ENCODE peak calls at places on chromosomes 5 and 9, in nine cellular contexts. One of them, this sample, is unnamed.

GRCh38 chr5:59418766-59419165 is 474.8 kb downstream of the PDE4D start:
- DNase-seq in RKO: no peak
- DNase-seq in activated CD4-positive, CD25-positive, alpha-beta regulatory T cell: no peak
- DNase-seq in T-cell: no peak
- DNase-seq in anterior cingulate cortex: no peak
- DNase-seq in activated naive CD8-positive, alpha-beta T cell treated with anti-CD3 and anti-CD28 coated beads for 36 hours: no peak
- DNase-seq in brain microvascular endothelial cell: no peak
- DNase-seq in epithelial cell of esophagus: no peak
- DNase-seq in activated CD4-positive, alpha-beta T cell treated with anti-CD3 and anti-CD28 coated beads, Interleukin-2, amount 50 U/mL, for 1 hour: no peak
- DNase-seq in this sample: no peak

GRCh38 chr9:734831-735511 is 106.5 kb upstream of the DMRT1 start:
- DNase-seq in activated CD4-positive, CD25-positive, alpha-beta regulatory T cell: no peak
- DNase-seq in epithelial cell of esophagus: no peak
- DNase-seq in anterior cingulate cortex: peak; percentile 27
- DNase-seq in activated naive CD8-positive, alpha-beta T cell treated with anti-CD3 and anti-CD28 coated beads for 36 hours: no peak
- DNase-seq in activated CD4-positive, alpha-beta T cell treated with anti-CD3 and anti-CD28 coated beads, Interleukin-2, amount 50 U/mL, for 1 hour: no peak
- DNase-seq in brain microvascular endothelial cell: peak; percentile 96
- DNase-seq in RKO: no peak
- DNase-seq in T-cell: no peak
- DNase-seq in this sample: no peak

GRCh38 chr5:68041293-68041692 is 174.3 kb upstream of the PIK3R1 start:
- DNase-seq in RKO: no peak
- DNase-seq in epithelial cell of esophagus: no peak
- DNase-seq in activated naive CD8-positive, alpha-beta T cell treated with anti-CD3 and anti-CD28 coated beads for 36 hours: no peak
- DNase-seq in brain microvascular endothelial cell: no peak
- DNase-seq in activated CD4-positive, CD25-positive, alpha-beta regulatory T cell: no peak
- DNase-seq in T-cell: no peak
- DNase-seq in activated CD4-positive, alpha-beta T cell treated with anti-CD3 and anti-CD28 coated beads, Interleukin-2, amount 50 U/mL, for 1 hour: no peak
- DNase-seq in anterior cingulate cortex: no peak
- DNase-seq in this sample: no peak

GRCh38 chr5:10192309-10192708 is 57.4 kb downstream of the ATPSCKMT start:
- DNase-seq in activated naive CD8-positive, alpha-beta T cell treated with anti-CD3 and anti-CD28 coated beads for 36 hours: no peak
- DNase-seq in brain microvascular endothelial cell: peak; percentile 14
- DNase-seq in activated CD4-positive, CD25-positive, alpha-beta regulatory T cell: no peak
- DNase-seq in RKO: no peak
- DNase-seq in anterior cingulate cortex: no peak
- DNase-seq in T-cell: no peak
- DNase-seq in activated CD4-positive, alpha-beta T cell treated with anti-CD3 and anti-CD28 coated beads, Interleukin-2, amount 50 U/mL, for 1 hour: no peak
- DNase-seq in epithelial cell of esophagus: no peak
- DNase-seq in this sample: no peak

GRCh38 chr9:106619211-106619610 is 243.8 kb upstream of the ZNF462 start:
- DNase-seq in anterior cingulate cortex: no peak
- DNase-seq in brain microvascular endothelial cell: peak; percentile 62
- DNase-seq in epithelial cell of esophagus: peak; percentile 69
- DNase-seq in activated CD4-positive, CD25-positive, alpha-beta regulatory T cell: no peak
- DNase-seq in T-cell: no peak
- DNase-seq in activated CD4-positive, alpha-beta T cell treated with anti-CD3 and anti-CD28 coated beads, Interleukin-2, amount 50 U/mL, for 1 hour: no peak
- DNase-seq in RKO: peak; percentile 17
- DNase-seq in activated naive CD8-positive, alpha-beta T cell treated with anti-CD3 and anti-CD28 coated beads for 36 hours: no peak
- DNase-seq in this sample: no peak

GRCh38 chr9:12876872-12877271 is 102.1 kb downstream of the LURAP1L start:
- DNase-seq in brain microvascular endothelial cell: no peak
- DNase-seq in activated CD4-positive, alpha-beta T cell treated with anti-CD3 and anti-CD28 coated beads, Interleukin-2, amount 50 U/mL, for 1 hour: no peak
- DNase-seq in activated CD4-positive, CD25-positive, alpha-beta regulatory T cell: no peak
- DNase-seq in T-cell: no peak
- DNase-seq in anterior cingulate cortex: no peak
- DNase-seq in epithelial cell of esophagus: no peak
- DNase-seq in RKO: no peak
- DNase-seq in activated naive CD8-positive, alpha-beta T cell treated with anti-CD3 and anti-CD28 coated beads for 36 hours: no peak
- DNase-seq in this sample: no peak

GRCh38 chr5:141668601-141669265 is 13.3 kb downstream of the ARAP3 start:
- DNase-seq in brain microvascular endothelial cell: peak; percentile 32
- DNase-seq in anterior cingulate cortex: no peak
- DNase-seq in activated CD4-positive, CD25-positive, alpha-beta regulatory T cell: no peak
- DNase-seq in activated CD4-positive, alpha-beta T cell treated with anti-CD3 and anti-CD28 coated beads, Interleukin-2, amount 50 U/mL, for 1 hour: no peak
- DNase-seq in epithelial cell of esophagus: no peak
- DNase-seq in T-cell: no peak
- DNase-seq in RKO: no peak
- DNase-seq in activated naive CD8-positive, alpha-beta T cell treated with anti-CD3 and anti-CD28 coated beads for 36 hours: no peak
- DNase-seq in this sample: no peak

GRCh38 chr5:59813761-59814562 is 79.6 kb downstream of the PDE4D start:
- DNase-seq in anterior cingulate cortex: no peak
- DNase-seq in activated CD4-positive, CD25-positive, alpha-beta regulatory T cell: no peak
- DNase-seq in brain microvascular endothelial cell: peak; percentile 84
- DNase-seq in epithelial cell of esophagus: peak; percentile 79
- DNase-seq in T-cell: no peak
- DNase-seq in activated naive CD8-positive, alpha-beta T cell treated with anti-CD3 and anti-CD28 coated beads for 36 hours: peak; percentile 8
- DNase-seq in RKO: peak; percentile 71
- DNase-seq in activated CD4-positive, alpha-beta T cell treated with anti-CD3 and anti-CD28 coated beads, Interleukin-2, amount 50 U/mL, for 1 hour: no peak
- DNase-seq in this sample: no peak

GRCh38 chr5:119274767-119275130 is 81.1 kb upstream of the TNFAIP8 start:
- DNase-seq in T-cell: no peak
- DNase-seq in anterior cingulate cortex: no peak
- DNase-seq in activated CD4-positive, CD25-positive, alpha-beta regulatory T cell: no peak
- DNase-seq in RKO: peak; percentile 29
- DNase-seq in brain microvascular endothelial cell: peak; percentile 74
- DNase-seq in epithelial cell of esophagus: peak; percentile 84
- DNase-seq in activated CD4-positive, alpha-beta T cell treated with anti-CD3 and anti-CD28 coated beads, Interleukin-2, amount 50 U/mL, for 1 hour: no peak
- DNase-seq in activated naive CD8-positive, alpha-beta T cell treated with anti-CD3 and anti-CD28 coated beads for 36 hours: no peak
- DNase-seq in this sample: no peak

GRCh38 chr9:77598510-77598909 is 49.6 kb downstream of the GNA14 start:
- DNase-seq in anterior cingulate cortex: peak; percentile 29
- DNase-seq in brain microvascular endothelial cell: peak; percentile 47
- DNase-seq in activated CD4-positive, alpha-beta T cell treated with anti-CD3 and anti-CD28 coated beads, Interleukin-2, amount 50 U/mL, for 1 hour: no peak
- DNase-seq in T-cell: no peak
- DNase-seq in RKO: peak; percentile 2
- DNase-seq in epithelial cell of esophagus: peak; percentile 18
- DNase-seq in activated naive CD8-positive, alpha-beta T cell treated with anti-CD3 and anti-CD28 coated beads for 36 hours: no peak
- DNase-seq in activated CD4-positive, CD25-positive, alpha-beta regulatory T cell: no peak
- DNase-seq in this sample: no peak

This sample was measured in cardiac septum.